ENCODE peak calls at places on chromosome 10, in four cellular contexts. Y, N, L and K are unnamed samples.

GRCh38 chr10:22341190-22341935 is 3.9 kb upstream of the SPAG6 start:
- DNase-seq in Y (peak; percentile 51), N (no peak), L (no peak), K (peak; percentile 42)

GRCh38 chr10:3293536-3294431 is 121.2 kb upstream of the PITRM1 start:
- DNase-seq in L (no peak), Y (peak; percentile 64), N (no peak), K (no peak)

GRCh38 chr10:22010973-22011408 is 7.5 kb upstream of the DNAJC1 start:
- DNase-seq in L (peak; percentile 40), N (no peak), Y (peak; percentile 17), K (peak; percentile 56)

GRCh38 chr10:110429301-110429700 is 68.4 kb upstream of the DUSP5 start:
- DNase-seq in L (no peak), N (no peak), Y (peak; percentile 60), K (no peak)

GRCh38 chr10:36597921-36598320 is 527.5 kb upstream of the ANKRD30A start:
- DNase-seq in L (no peak), N (no peak), Y (no peak), K (no peak)

GRCh38 chr10:22816298-22816653 is 101.9 kb upstream of the PIP4K2A start:
- DNase-seq in Y (peak; percentile 93), N (no peak), L (no peak), K (no peak)

GRCh38 chr10:6204063-6204340 is 1.3 kb downstream of the PFKFB3 start:
- DNase-seq in L (peak; percentile 52), Y (peak; percentile 39), N (no peak), K (no peak)

GRCh38 chr10:60101821-60102220 is 195.5 kb upstream of the CCDC6 start:
- DNase-seq in Y (no peak), N (no peak), L (no peak), K (no peak)

GRCh38 chr10:94299417-94299816 is 63.3 kb downstream of the NOC3L start:
- DNase-seq in N (no peak), L (no peak), Y (peak; percentile 57), K (no peak)

GRCh38 chr10:33111652-33112051 is 153.6 kb upstream of the ITGB1 start:
- DNase-seq in Y (no peak), N (no peak), L (no peak), K (no peak)

GRCh38 chr10:105950410-105950809 is 1214.1 kb downstream of the SORCS1 start:
- DNase-seq in Y (peak; percentile 74), N (no peak), L (peak; percentile 60), K (peak; percentile 67)

GRCh38 chr10:103445767-103446567 is 6.2 kb downstream of the CALHM2 start:
- DNase-seq in N (no peak), L (no peak), Y (peak; percentile 83), K (no peak)

GRCh38 chr10:59648711-59649201 is 60.9 kb downstream of the SLC16A9 start:
- DNase-seq in N (no peak), L (no peak), Y (no peak), K (no peak)

GRCh38 chr10:49602380-49603023 is 7.6 kb upstream of the SLC18A3 start:
- DNase-seq in N (no peak), Y (no peak), L (no peak), K (no peak)

GRCh38 chr10:29753283-29753682 is 118.5 kb upstream of the SVIL start:
- DNase-seq in Y (no peak), N (no peak), L (no peak), K (no peak)

GRCh38 chr10:97686301-97686961 is 610 bp downstream of the AVPI1 start:
- DNase-seq in Y (no peak), N (no peak), L (peak; percentile 54), K (peak; percentile 71)

GRCh38 chr10:75019360-75019759 is 92.1 kb upstream of the SAMD8 start:
- DNase-seq in N (no peak), L (peak; percentile 48), Y (peak; percentile 58), K (peak; percentile 33)

GRCh38 chr10:93071674-93072224 is 1.9 kb upstream of the CYP26A1 start:
- DNase-seq in N (no peak), Y (peak; percentile 36), L (no peak), K (no peak)

GRCh38 chr10:70324341-70324861 is 40.6 kb upstream of the NPFFR1 start:
- DNase-seq in N (no peak), L (peak; percentile 81), Y (no peak), K (no peak)

GRCh38 chr10:63128443-63128842 is 4.7 kb upstream of the NRBF2 start:
- DNase-seq in Y (peak; percentile 15), N (peak; percentile 36), L (no peak), K (no peak)